ENCODE peak calls at places on chromosomes 16 and 17, in five cellular contexts. C is MM.1S, Q is neural progenitor cell, S is Panc1, W is GM06990. B is an unnamed sample.

GRCh38 chr16:53888222-53888621 is 184.3 kb downstream of the FTO start:
- DNase-seq in S (no peak), Q (no peak), C (no peak), W (no peak), B (no peak)

GRCh38 chr17:19538095-19539039 is 4.7 kb downstream of the SLC47A1 start:
- DNase-seq in Q (no peak), S (no peak), C (peak), W (no peak), B (no peak)

GRCh38 chr17:49976163-49976827 is 7.3 kb downstream of the DLX4 start:
- DNase-seq in S (no peak), C (no peak), Q (no peak), W (no peak), B (no peak)

GRCh38 chr17:9023389-9024210 is 2.3 kb downstream of the NTN1 start:
- DNase-seq in C (no peak), S (no peak), W (no peak), Q (peak), B (no peak)

GRCh38 chr17:50872710-50873424 is 6.7 kb upstream of the TOB1 start:
- DNase-seq in Q (no peak), C (peak), W (no peak), S (no peak), B (no peak)

GRCh38 chr17:44350733-44351226 is 5.7 kb downstream of the GRN start:
- DNase-seq in Q (peak), S (no peak), W (peak), C (peak), B (no peak)

GRCh38 chr17:82823004-82823403 is 16.8 kb downstream of the ZNF750 start:
- DNase-seq in C (no peak), W (no peak), S (no peak), Q (peak), B (no peak)

GRCh38 chr17:18026408-18026776 is 12.6 kb downstream of the ATPAF2 start:
- DNase-seq in C (no peak), Q (no peak), W (no peak), S (no peak), B (peak)

GRCh38 chr17:47243737-47244598 is 9.7 kb upstream of the ITGB3 start:
- DNase-seq in C (no peak), S (no peak), Q (no peak), W (no peak), B (no peak)
- TF ChIP-seq CTCF in C (no peak), S (no peak), Q (no peak), W (no peak), B (no peak)

GRCh38 chr17:31389673-31390381 is 1.6 kb upstream of the RAB11FIP4 start:
- DNase-seq in W (no peak), S (no peak), C (no peak), Q (no peak), B (no peak)
- TF ChIP-seq CTCF in W (no peak), S (no peak), C (no peak), Q (no peak), B (no peak)

GRCh38 chr17:443109-443508 is 90.5 kb upstream of the RPH3AL start:
- DNase-seq in C (no peak), S (no peak), W (no peak), Q (no peak), B (no peak)

GRCh38 chr17:436571-436970 is 84.0 kb upstream of the RPH3AL start:
- DNase-seq in Q (no peak), W (no peak), C (no peak), S (no peak), B (no peak)

GRCh38 chr17:441155-441950 is 88.7 kb upstream of the RPH3AL start:
- DNase-seq in S (no peak), C (no peak), Q (no peak), W (no peak), B (no peak)

GRCh38 chr17:437545-437944 is 84.9 kb upstream of the RPH3AL start:
- DNase-seq in S (no peak), Q (no peak), C (no peak), W (no peak), B (no peak)

GRCh38 chr17:438191-438590 is 85.6 kb upstream of the RPH3AL start:
- DNase-seq in S (no peak), Q (no peak), W (no peak), C (no peak), B (no peak)
- TF ChIP-seq CTCF in S (no peak), Q (no peak), W (no peak), C (no peak), B (no peak)

DNA sequence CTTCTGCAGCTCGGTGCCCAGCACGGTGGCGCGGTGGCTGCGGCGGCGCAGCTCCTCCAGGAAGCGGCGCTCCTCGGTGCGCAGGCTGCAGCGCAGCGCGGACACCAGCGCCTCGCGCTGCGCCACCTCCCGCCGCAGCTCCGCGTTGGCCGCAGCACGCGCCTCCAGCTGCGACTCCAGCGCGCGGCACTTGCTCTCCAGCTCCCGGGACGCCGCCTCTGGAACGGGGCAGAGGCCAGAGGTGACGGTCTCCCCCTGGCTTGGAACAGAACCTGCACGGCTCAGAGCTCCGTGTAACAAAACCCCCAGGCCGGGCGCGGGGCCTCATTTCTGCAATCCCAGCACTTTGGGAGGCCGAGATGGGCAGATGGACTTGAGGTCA is 13.2 kb upstream of the CLUH start:
- DNase-seq in W (peak), Q (peak), S (no peak), C (no peak), B (no peak)
- TF ChIP-seq CTCF in W (no peak), Q (peak), S (no peak), C (no peak), B (no peak)

DNA sequence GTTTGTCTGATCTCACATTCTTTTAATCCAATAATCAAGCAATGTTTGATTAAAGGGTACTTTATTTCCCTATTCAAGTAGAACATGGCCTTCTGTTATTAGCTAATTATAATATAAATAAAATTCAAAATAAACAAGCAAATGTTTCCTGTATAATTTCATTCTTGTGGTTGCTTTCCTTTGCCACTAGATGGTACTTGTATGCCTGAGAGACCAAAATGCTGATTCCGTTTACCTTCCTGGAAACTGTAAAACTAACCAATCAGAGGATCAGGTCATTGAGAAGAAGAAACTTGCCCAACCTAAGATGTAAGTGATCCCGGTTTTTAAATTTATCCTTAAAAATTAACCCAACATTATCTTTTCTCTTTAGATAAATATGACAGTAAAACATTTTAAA is 8.1 kb upstream of the ABCA5 start:
- DNase-seq in Q (no peak), S (no peak), W (peak), C (peak), B (no peak)
- TF ChIP-seq CTCF in Q (peak), S (peak), W (peak), C (peak), B (peak)

GRCh38 chr16:64138621-64139020 is 983.2 kb downstream of the CDH11 start:
- DNase-seq in Q (no peak), S (no peak), C (no peak), W (no peak), B (no peak)
- TF ChIP-seq CTCF in Q (no peak), S (no peak), C (no peak), W (no peak), B (no peak)

DNA sequence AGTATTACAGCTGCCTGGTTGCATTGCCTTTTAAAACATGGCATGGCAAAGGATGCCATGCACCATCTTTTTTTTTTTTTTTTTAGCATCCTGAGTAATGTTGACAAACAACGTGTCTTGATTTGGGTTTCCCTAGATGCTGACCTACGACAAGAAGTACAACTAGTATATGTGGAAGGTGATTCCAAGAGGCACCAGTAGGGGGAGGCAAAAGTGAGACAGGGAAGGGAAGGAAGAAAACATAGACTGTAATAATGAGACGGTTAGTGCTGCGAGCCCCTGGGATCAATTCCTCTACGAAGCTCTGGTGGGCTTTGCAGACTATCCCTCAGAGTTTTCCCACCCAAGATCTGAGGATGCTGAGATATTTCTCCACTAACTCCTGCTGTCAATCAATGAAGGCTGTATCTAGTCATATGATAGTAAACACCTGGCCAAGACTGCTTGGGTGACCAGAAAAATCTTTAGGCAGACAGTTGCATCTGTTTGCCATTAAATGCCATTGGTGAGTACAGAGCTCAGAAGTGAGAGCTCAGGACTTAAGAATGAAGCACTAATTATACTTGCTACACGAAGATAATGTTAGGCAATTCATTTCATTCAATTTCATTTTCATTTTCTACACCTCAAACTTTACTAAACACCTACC is 458.6 kb upstream of the GOT2 start:
- DNase-seq in Q (peak), W (no peak), S (no peak), C (peak), B (no peak)
- TF ChIP-seq CTCF in Q (peak), W (peak), S (peak), C (peak), B (peak)

DNA sequence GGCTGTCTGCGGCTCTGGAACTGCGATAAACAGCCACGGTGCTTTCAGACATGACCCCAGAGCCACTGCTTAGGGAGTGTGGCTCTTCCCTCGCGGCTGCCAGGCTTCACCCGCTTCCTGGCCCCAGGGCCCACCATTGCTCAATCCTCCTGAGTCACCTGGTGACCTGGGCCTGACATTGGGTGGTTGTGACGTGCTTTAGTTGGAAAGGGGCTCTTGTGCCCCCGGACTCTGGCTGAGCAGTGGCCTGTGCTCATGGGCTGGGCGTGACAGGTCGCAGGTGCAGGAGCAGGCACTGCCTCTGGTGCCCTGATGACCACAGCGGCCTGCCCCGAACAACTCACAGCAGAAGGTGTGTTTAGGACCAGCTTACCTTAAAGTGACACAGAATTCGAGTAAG is 8.6 kb upstream of the NUDT16L1 start:
- DNase-seq in Q (no peak), C (no peak), S (no peak), W (no peak), B (no peak)
- TF ChIP-seq CTCF in Q (no peak), C (no peak), S (no peak), W (no peak), B (no peak)

B was measured in AG09319.